ENCODE peak calls at places on chromosomes 12 and 14, in ten cellular contexts. A is GM23248; S is effector memory CD4-positive, alpha-beta T cell; M is body of pancreas; J is neuronal stem cell; W is fibroblast of lung; B is tibial nerve; Z is small intestine; N is HCT116; C is esophagus squamous epithelium. O is an unnamed sample.

GRCh38 chr12:27899151-27899661 is 73.3 kb downstream of the PTHLH start:
- DNase-seq in J (no peak), Z (no peak), B (no peak), C (no peak), W (peak; percentile 99), S (no peak), A (peak; percentile 97), N (no peak), M (no peak), O (no peak)

GRCh38 chr12:69238589-69239285 is 632 bp upstream of the CPSF6 start:
- DNase-seq in B (no peak), A (peak; percentile 5), W (no peak), Z (no peak), S (no peak), N (no peak), M (no peak), J (no peak), C (no peak), O (no peak)

GRCh38 chr14:91125801-91126200 is 11.9 kb downstream of the DGLUCY start:
- DNase-seq in Z (no peak), C (no peak), B (no peak), J (no peak), S (no peak), N (no peak), A (no peak), M (no peak), W (no peak), O (no peak)

GRCh38 chr12:47773062-47773857 is at the start of gene SLC48A1:
- DNase-seq in Z (peak; percentile 67), W (peak; percentile 41), M (peak; percentile 81), C (no peak), N (no peak), B (no peak), A (peak; percentile 82), S (peak; percentile 60), J (peak; percentile 68), O (peak; percentile 80)

GRCh38 chr12:64824500-64825142 is at the start of gene TBC1D30:
- DNase-seq in A (peak; percentile 45), N (no peak), S (no peak), B (no peak), Z (peak; percentile 9), M (no peak), C (no peak), W (no peak), J (peak; percentile 43), O (peak; percentile 73)

GRCh38 chr14:100067971-100068959 is 3.0 kb downstream of the EVL start:
- DNase-seq in S (peak; percentile 93), J (no peak), W (no peak), A (peak; percentile 62), M (peak; percentile 59), Z (peak; percentile 69), C (peak; percentile 23), B (no peak), N (peak; percentile 21), O (peak; percentile 77)

GRCh38 chr14:68229423-68229831 is 409.8 kb downstream of the RAD51B start:
- DNase-seq in C (no peak), B (no peak), N (no peak), S (no peak), W (no peak), M (no peak), J (no peak), A (no peak), Z (no peak), O (no peak)

GRCh38 chr12:79927772-79928474 is 7.0 kb downstream of the PPP1R12A start:
- DNase-seq in A (peak; percentile 55), Z (peak; percentile 19), B (no peak), C (no peak), M (no peak), S (no peak), W (no peak), N (no peak), J (no peak), O (peak; percentile 19)

GRCh38 chr12:124289634-124290600 is 5.0 kb upstream of the RFLNA start:
- DNase-seq in S (no peak), C (no peak), N (no peak), M (peak; percentile 7), Z (no peak), B (no peak), W (peak; percentile 42), A (peak; percentile 85), J (no peak), O (no peak)

GRCh38 chr12:109385339-109386078 is 37.8 kb downstream of the MYO1H start:
- DNase-seq in A (peak; percentile 85), C (no peak), M (no peak), Z (peak; percentile 17), J (peak; percentile 33), B (no peak), S (no peak), W (peak; percentile 69), N (peak; percentile 51), O (no peak)

GRCh38 chr12:6964605-6965025 is 5.8 kb downstream of the PHB2 start:
- DNase-seq in A (no peak), N (no peak), C (no peak), S (no peak), J (no peak), W (no peak), Z (no peak), M (no peak), B (no peak), O (no peak)
- H3K36me3 ChIP-seq in A (peaks cover 27% of the 10 kb centered on the region), N (peaks cover 39% of the 10 kb centered on the region), C (peaks cover 22% of the 10 kb centered on the region), S (peaks cover 46% of the 10 kb centered on the region), J (peaks cover 53% of the 10 kb centered on the region), W (peaks cover 24% of the 10 kb centered on the region), Z (peaks cover 5% of the 10 kb centered on the region), M (no peaks in the 10 kb centered on the region), B (no peaks in the 10 kb centered on the region), O (peaks cover 46% of the 10 kb centered on the region)

GRCh38 chr14:101781240-101782061 is 19.9 kb downstream of the PPP2R5C start:
- DNase-seq in B (no peak), C (no peak), W (no peak), N (no peak), J (no peak), Z (no peak), M (no peak), A (peak; percentile 62), S (no peak), O (no peak)
- H3K4me3 ChIP-seq in B (peak overlapping the region; percentile 34), C (peak overlapping the region; percentile 50), W (peak overlapping the region; percentile 34), N (no peak overlapping the region), J (peak overlapping the region; percentile 74), Z (peak overlapping the region; percentile 64), M (peak overlapping the region; percentile 63), A (peak overlapping the region; percentile 75), S (peak overlapping the region; percentile 73), O (peak overlapping the region; percentile 56)

GRCh38 chr14:95685978-95686922 is at the start of gene TCL1B:
- DNase-seq in A (no peak), N (no peak), M (no peak), B (no peak), Z (no peak), W (no peak), S (no peak), C (no peak), J (no peak), O (no peak)

GRCh38 chr14:95686935-95687334 is 709 bp downstream of the TCL1B start:
- DNase-seq in N (no peak), M (no peak), B (no peak), C (no peak), S (no peak), A (no peak), Z (no peak), J (no peak), W (no peak), O (no peak)

GRCh38 chr14:95679995-95680735 is 6.1 kb upstream of the TCL1B start:
- DNase-seq in S (no peak), B (no peak), C (no peak), M (peak; percentile 57), Z (peak; percentile 1), A (no peak), N (peak; percentile 13), W (no peak), J (no peak), O (no peak)

GRCh38 chr14:95681153-95681552 is 5.1 kb upstream of the TCL1B start:
- DNase-seq in W (no peak), B (no peak), M (no peak), S (no peak), J (no peak), Z (no peak), N (no peak), C (no peak), A (no peak), O (no peak)

DNA sequence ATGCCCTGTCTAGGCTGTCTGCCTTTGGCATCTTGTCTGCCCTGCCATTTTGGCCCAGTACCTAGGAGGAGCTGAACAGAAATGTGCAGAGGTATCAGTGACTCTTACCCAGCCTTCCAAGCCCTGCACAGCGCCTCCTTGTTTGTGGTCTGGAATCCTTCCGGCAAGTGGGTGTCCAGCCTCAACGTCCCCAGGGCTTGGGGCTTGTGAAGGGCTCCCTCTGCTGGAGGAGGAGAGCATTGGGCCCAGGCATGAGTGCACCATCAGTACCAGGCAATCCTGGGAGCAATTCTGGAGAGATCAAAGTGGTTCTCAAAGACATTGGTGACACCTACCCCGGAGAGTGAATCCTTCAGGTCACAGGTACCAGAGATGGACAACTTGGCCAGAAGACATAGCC is 2.4 kb upstream of the TCL1B start:
- DNase-seq in C (no peak), W (no peak), N (peak; percentile 32), M (peak; percentile 35), Z (peak; percentile 29), J (no peak), B (no peak), A (peak; percentile 14), S (no peak), O (no peak)
- H3K27me3 ChIP-seq in C (no peaks in the 10 kb centered on the region), W (no peaks in the 10 kb centered on the region), N (peaks cover 5% of the 10 kb centered on the region), M (no peaks in the 10 kb centered on the region), Z (no peaks in the 10 kb centered on the region), J (no peaks in the 10 kb centered on the region), B (no peaks in the 10 kb centered on the region), A (no peaks in the 10 kb centered on the region), S (no peaks in the 10 kb centered on the region), O (no peaks in the 10 kb centered on the region)

DNA sequence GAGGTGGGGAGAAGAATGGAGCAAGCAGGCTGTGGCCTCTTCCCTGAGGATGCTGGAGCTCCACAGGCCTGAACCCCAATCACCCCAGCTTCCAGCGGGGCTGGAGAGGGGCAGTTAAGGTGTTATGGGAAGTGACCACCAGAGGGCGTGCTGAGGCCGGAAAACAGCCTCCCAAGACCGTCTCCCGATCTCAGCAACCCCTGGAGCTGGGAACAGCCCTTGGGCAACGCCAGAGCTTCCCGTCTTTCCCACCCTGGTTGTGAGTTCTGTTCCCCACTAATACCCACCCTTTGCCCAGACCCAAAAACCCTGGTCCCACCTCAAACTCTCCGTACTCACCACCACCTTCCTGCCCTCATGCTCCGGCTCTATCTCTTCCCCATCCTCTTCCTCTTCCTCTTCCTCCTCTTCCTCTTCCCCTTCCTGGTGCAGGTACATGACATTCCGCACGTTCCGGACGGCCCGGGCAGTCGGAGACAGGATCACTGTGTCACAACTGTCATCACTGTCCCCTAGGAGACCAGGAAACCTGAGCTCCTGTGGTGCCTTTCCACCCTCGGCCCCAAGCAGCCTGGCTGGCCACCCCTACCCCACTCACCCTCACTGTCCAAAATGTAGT is 13.1 kb downstream of the SPRYD3 start:
- DNase-seq in B (no peak), A (peak; percentile 89), S (peak; percentile 49), C (no peak), N (peak; percentile 60), W (peak; percentile 88), Z (peak; percentile 77), J (peak; percentile 70), M (peak; percentile 80), O (no peak)
- H3K36me3 ChIP-seq in B (no peaks in the 10 kb centered on the region), A (peaks cover 7% of the 10 kb centered on the region), S (peaks cover 53% of the 10 kb centered on the region), C (peaks cover 12% of the 10 kb centered on the region), N (peaks cover 29% of the 10 kb centered on the region), W (peaks cover 17% of the 10 kb centered on the region), Z (peaks cover 10% of the 10 kb centered on the region), J (peaks cover 6% of the 10 kb centered on the region), M (no peaks in the 10 kb centered on the region), O (peaks cover 14% of the 10 kb centered on the region)

DNA sequence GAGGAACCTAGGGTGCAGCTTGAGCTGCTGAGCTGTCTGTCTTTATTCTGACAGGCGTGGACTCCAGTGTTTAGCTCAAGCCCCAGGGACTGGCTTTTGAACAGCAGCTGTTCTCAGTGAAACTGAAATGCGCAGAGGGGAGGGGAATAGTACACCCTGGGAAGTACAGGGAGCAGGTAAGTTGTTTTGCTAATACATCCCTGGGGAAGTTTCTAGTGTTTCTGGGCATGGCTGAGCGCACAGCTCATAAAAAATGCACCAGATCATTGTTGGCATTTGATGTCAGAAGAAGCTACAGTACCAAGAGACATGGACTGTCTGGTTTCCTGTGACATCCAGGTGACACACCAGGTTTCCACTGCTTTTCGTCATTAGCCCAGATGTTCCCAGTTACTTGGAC is 659.7 kb downstream of the DIO2 start:
- DNase-seq in W (no peak), A (no peak), M (no peak), Z (peak; percentile 7), N (no peak), C (no peak), J (no peak), B (no peak), S (no peak), O (no peak)
- H3K4me3 ChIP-seq in W (no peak overlapping the region), A (no peak overlapping the region), M (no peak overlapping the region), Z (no peak overlapping the region), N (no peak overlapping the region), C (no peak overlapping the region), J (no peak overlapping the region), B (no peak overlapping the region), S (no peak overlapping the region), O (no peak overlapping the region)

O was measured in GM06990.